ENCODE peak calls at places on chromosomes 1 and 21, in five cellular contexts. Q is neuronal stem cell, Y is heart left ventricle, V is SJSA1, M is heart right ventricle. G is an unnamed sample.
A peak's percentile ranks its signal among the peaks of the same experiment; 100 is the strongest.

GRCh38 chr1:153364766-153365678 is 7.4 kb downstream of the S100A9 start:
- DNase-seq in V (no peak), M (no peak), Y (no peak), Q (no peak), G (no peak)

GRCh38 chr1:228009828-228010775 is 3.3 kb downstream of the WNT3A start:
- DNase-seq in V (no peak), Q (no peak), Y (no peak), M (peak; percentile 4), G (peak; percentile 7)

GRCh38 chr1:7177438-7178126 is 392.3 kb downstream of the CAMTA1 start:
- DNase-seq in Y (no peak), Q (peak; percentile 24), M (no peak), V (no peak), G (no peak)

GRCh38 chr1:10598088-10598712 is 123.5 kb downstream of the PEX14 start:
- DNase-seq in M (no peak), V (no peak), Q (no peak), Y (no peak), G (no peak)

GRCh38 chr1:2541619-2542246 is 11.7 kb upstream of the HES5 start:
- DNase-seq in Y (peak; percentile 62), M (peak; percentile 71), Q (no peak), V (no peak), G (no peak)

GRCh38 chr1:58621375-58621774 is 44.3 kb upstream of the TACSTD2 start:
- DNase-seq in V (no peak), M (no peak), Y (no peak), Q (no peak), G (no peak)

GRCh38 chr1:233597489-233597901 is 16.4 kb upstream of the KCNK1 start:
- DNase-seq in V (no peak), Y (no peak), Q (no peak), M (no peak), G (no peak)

GRCh38 chr1:116854294-116854693 is 55.4 kb upstream of the PTGFRN start:
- DNase-seq in M (no peak), V (no peak), Y (no peak), Q (no peak), G (no peak)

GRCh38 chr1:205813755-205814058 is 709 bp upstream of the SLC41A1 start:
- DNase-seq in Y (no peak), M (no peak), Q (no peak), V (no peak), G (no peak)

GRCh38 chr1:226369110-226369509 is 38.8 kb downstream of the PARP1 start:
- DNase-seq in Y (no peak), Q (no peak), M (no peak), V (no peak), G (no peak)

GRCh38 chr1:179935909-179936496 is 18.6 kb upstream of the CEP350 start:
- DNase-seq in V (no peak), Y (no peak), Q (no peak), M (no peak), G (no peak)

GRCh38 chr1:66354311-66354922 is 179.5 kb upstream of the SGIP1 start:
- DNase-seq in Q (no peak), V (peak; percentile 55), M (no peak), Y (no peak), G (no peak)

GRCh38 chr1:56456426-56457101 is 122.8 kb downstream of the PLPP3 start:
- DNase-seq in M (no peak), V (no peak), Y (no peak), Q (no peak), G (no peak)

GRCh38 chr1:181100015-181100905 is 11.8 kb downstream of the IER5 start:
- DNase-seq in Y (no peak), M (no peak), Q (no peak), V (peak; percentile 52), G (no peak)

GRCh38 chr1:7616953-7617352 is 154.1 kb upstream of the VAMP3 start:
- DNase-seq in Q (no peak), Y (peak; percentile 65), V (no peak), M (peak; percentile 54), G (no peak)

GRCh38 chr21:37535672-37536071 is 169.1 kb downstream of the DYRK1A start:
- DNase-seq in M (no peak), V (no peak), Y (no peak), Q (no peak), G (no peak)

GRCh38 chr1:230972855-230973271 is 5.8 kb downstream of the TTC13 start:
- DNase-seq in Y (no peak), Q (no peak), V (no peak), M (no peak), G (peak; percentile 76)

GRCh38 chr21:46307625-46308024 is 16.0 kb downstream of the C21orf58 start:
- DNase-seq in M (no peak), Y (no peak), V (no peak), Q (no peak), G (no peak)

GRCh38 chr1:158814970-158815369 is 16.2 kb upstream of the MNDA start:
- DNase-seq in Y (no peak), M (no peak), Q (no peak), V (no peak), G (no peak)

GRCh38 chr21:16794944-16795343 is 717.9 kb upstream of the CXADR start:
- DNase-seq in Y (no peak), M (no peak), V (peak; percentile 65), Q (no peak), G (no peak)

GRCh38 chr1:239858058-239858457 is 233.6 kb upstream of the FMN2 start:
- DNase-seq in Q (peak; percentile 79), Y (no peak), V (no peak), M (no peak), G (no peak)

GRCh38 chr1:179310271-179310670 is 16.7 kb downstream of the SOAT1 start:
- DNase-seq in V (no peak), Q (no peak), Y (no peak), M (no peak), G (no peak)

GRCh38 chr1:224357626-224358124 is 996 bp downstream of the CNIH4 start:
- DNase-seq in Y (no peak), Q (no peak), V (no peak), M (no peak), G (no peak)

GRCh38 chr1:10074059-10074854 is 41.5 kb downstream of the UBE4B start:
- DNase-seq in M (no peak), Q (no peak), V (peak; percentile 88), Y (no peak), G (peak; percentile 23)

GRCh38 chr1:32464716-32465540 is at the start of gene ZBTB8B:
- DNase-seq in Q (peak; percentile 93), M (peak; percentile 72), V (peak; percentile 51), Y (peak; percentile 74), G (peak; percentile 57)

GRCh38 chr1:94646151-94646643 is 104.6 kb upstream of the F3 start:
- DNase-seq in V (no peak), M (no peak), Q (no peak), Y (no peak), G (no peak)

GRCh38 chr1:244964112-244964971 is 100.0 kb upstream of the HNRNPU start:
- DNase-seq in Y (no peak), V (peak; percentile 85), Q (peak; percentile 9), M (no peak), G (peak; percentile 29)

GRCh38 chr21:33897098-33897497 is 18.5 kb downstream of the ATP5PO start:
- DNase-seq in Q (no peak), M (no peak), V (no peak), Y (no peak), G (no peak)

GRCh38 chr21:33897739-33898138 is 17.9 kb downstream of the ATP5PO start:
- DNase-seq in V (no peak), Q (no peak), M (no peak), Y (no peak), G (no peak)

GRCh38 chr21:33896691-33897090 is 18.9 kb downstream of the ATP5PO start:
- DNase-seq in Y (no peak), Q (no peak), V (no peak), M (no peak), G (no peak)

GRCh38 chr21:33899199-33899598 is 16.4 kb downstream of the ATP5PO start:
- DNase-seq in Y (no peak), Q (no peak), V (peak; percentile 69), M (no peak), G (no peak)

GRCh38 chr21:33898546-33898945 is 17.1 kb downstream of the ATP5PO start:
- DNase-seq in Y (no peak), V (peak; percentile 60), Q (no peak), M (no peak), G (no peak)
- H3K27ac ChIP-seq in Y (no peak overlapping the region), V (peak overlapping the region; percentile 80), Q (no peak overlapping the region), M (no peak overlapping the region), G (no peak overlapping the region)

DNA sequence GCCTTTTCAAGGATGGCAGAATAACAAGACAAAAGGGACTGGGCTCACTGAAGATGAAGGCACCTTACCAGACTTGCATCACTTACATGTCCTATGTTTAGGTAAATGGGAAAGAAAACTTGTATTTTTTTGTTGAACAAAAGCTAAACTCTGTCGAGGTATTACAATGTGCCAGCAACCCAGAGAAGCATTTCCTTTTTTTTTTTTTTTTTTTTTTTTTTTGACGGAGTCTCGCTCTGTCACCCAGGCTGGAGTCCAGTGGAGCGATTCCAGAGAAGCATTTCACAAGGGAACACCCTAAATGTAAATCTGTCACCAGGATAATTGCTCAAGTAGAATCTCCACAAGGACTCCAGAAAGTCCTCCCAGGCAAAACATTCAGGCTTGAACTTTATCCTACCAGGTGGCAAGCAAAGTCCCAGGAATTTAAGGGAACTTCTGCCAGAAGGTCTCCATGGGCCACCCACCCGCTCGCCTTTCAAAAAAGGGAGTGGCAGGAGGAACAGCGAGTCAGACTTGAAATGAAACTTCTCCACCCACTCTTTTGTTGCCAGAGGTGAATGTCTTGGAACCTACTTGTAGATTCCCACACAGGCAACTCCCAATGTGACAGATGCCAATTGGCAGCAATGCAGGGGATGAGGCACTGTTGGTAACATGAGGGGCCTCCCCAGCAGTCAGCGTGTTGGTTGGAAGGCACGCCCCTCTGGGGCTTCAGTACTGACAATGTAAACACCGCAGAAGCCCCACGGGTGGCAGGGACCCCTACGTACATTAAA is 125.0 kb downstream of the TIAM1 start:
- DNase-seq in V (peak; percentile 46), M (peak; percentile 26), Y (no peak), Q (peak; percentile 11), G (no peak)
- H3K27ac ChIP-seq in V (no peak overlapping the region), M (no peak overlapping the region), Y (no peak overlapping the region), Q (no peak overlapping the region), G (no peak overlapping the region)

GRCh38 chr1:20705356-20705755 is 12.5 kb downstream of the KIF17 start:
- DNase-seq in V (no peak), Q (no peak), Y (no peak), M (no peak), G (no peak)
- H3K27ac ChIP-seq in V (no peak overlapping the region), Q (no peak overlapping the region), Y (no peak overlapping the region), M (no peak overlapping the region), G (no peak overlapping the region)

GRCh38 chr1:236868625-236869467 is 73.8 kb downstream of the MTR start:
- DNase-seq in Q (peak; percentile 47), M (no peak), V (no peak), Y (no peak), G (peak; percentile 18)

GRCh38 chr1:236872075-236872666 is 77.1 kb downstream of the MTR start:
- DNase-seq in Y (no peak), M (no peak), V (no peak), Q (no peak), G (no peak)

GRCh38 chr1:236875975-236876374 is 80.9 kb downstream of the MTR start:
- DNase-seq in Y (no peak), M (no peak), V (no peak), Q (no peak), G (no peak)

GRCh38 chr1:236869911-236870310 is 74.8 kb downstream of the MTR start:
- DNase-seq in Y (no peak), M (no peak), Q (no peak), V (no peak), G (no peak)

DNA sequence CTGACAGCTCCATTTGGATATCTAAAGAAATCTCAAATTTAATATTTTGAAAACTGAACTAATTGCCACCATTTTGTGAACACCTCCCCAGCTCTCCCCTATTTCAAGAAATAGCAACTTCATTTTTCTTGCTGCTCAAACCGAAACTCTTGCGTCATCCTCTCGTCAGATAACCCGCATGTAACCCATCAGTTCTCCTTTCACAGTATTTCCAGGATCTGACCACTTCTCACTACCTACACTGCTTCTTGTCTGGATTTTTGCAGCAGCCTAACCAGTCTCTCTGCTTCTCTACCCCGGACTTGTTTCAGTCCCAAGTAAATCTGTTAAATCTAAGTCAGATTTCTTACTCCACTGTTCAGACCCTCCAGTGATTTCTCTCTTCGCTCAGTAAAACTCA is 75.6 kb downstream of the MTR start:
- DNase-seq in M (no peak), V (no peak), Y (no peak), Q (no peak), G (no peak)
- H3K27ac ChIP-seq in M (no peak overlapping the region), V (no peak overlapping the region), Y (no peak overlapping the region), Q (no peak overlapping the region), G (no peak overlapping the region)